ENCODE peak calls at places on chromosomes 2 and 18, in eight cellular contexts. G is fibroblast of lung; X is Peyer's patch; J is CD8-positive, alpha-beta memory T cell; Q is CD8-positive, alpha-beta T cell; U is esophagus squamous epithelium; E is heart right ventricle; T is CD4-positive, alpha-beta memory T cell. D is an unnamed sample. For H3K4me1, the result is how much of the 10 kb centered on the place peaks cover.

GRCh38 chr2:32752205-32752604 is 124.4 kb downstream of the TTC27 start:
- DNase-seq in G (peak), X (no peak), J (no peak), Q (no peak), U (no peak), E (no peak), T (no peak), D (no peak)

GRCh38 chr2:175147196-175147595 is 20.8 kb downstream of the ATF2 start:
- DNase-seq in G (no peak), X (no peak), J (no peak), Q (no peak), U (no peak), E (no peak), T (no peak), D (no peak)

GRCh38 chr2:141195087-141195486 is 935.7 kb downstream of the LRP1B start:
- DNase-seq in G (peak), X (no peak), J (no peak), Q (no peak), U (no peak), E (no peak), T (no peak), D (no peak)

GRCh38 chr2:174606336-174606735 is 8.7 kb upstream of the WIPF1 start:
- DNase-seq in G (peak), X (no peak), J (no peak), Q (no peak), U (no peak), E (no peak), T (peak), D (no peak)

GRCh38 chr18:46718501-46719341 is 38.1 kb downstream of the ST8SIA5 start:
- DNase-seq in G (peak), X (peak), J (no peak), Q (no peak), U (no peak), E (no peak), T (no peak), D (no peak)

GRCh38 chr2:45029215-45029614 is 20.0 kb upstream of the SIX2 start:
- DNase-seq in G (no peak), X (no peak), J (no peak), Q (no peak), U (no peak), E (no peak), T (no peak), D (no peak)

GRCh38 chr18:5895300-5895885 is at the start of gene TMEM200C:
- DNase-seq in G (peak), X (no peak), J (no peak), Q (no peak), U (no peak), E (peak), T (no peak), D (no peak)

GRCh38 chr2:65340898-65341681 is 91.3 kb downstream of the SPRED2 start:
- DNase-seq in G (no peak), X (no peak), J (no peak), Q (no peak), U (no peak), E (no peak), T (no peak), D (no peak)

GRCh38 chr2:16019617-16020351 is 79.4 kb downstream of the MYCN start:
- DNase-seq in G (no peak), X (no peak), J (no peak), Q (no peak), U (no peak), E (no peak), T (no peak), D (no peak)

GRCh38 chr2:219765236-219765635 is 137.8 kb downstream of the SLC4A3 start:
- DNase-seq in G (no peak), X (no peak), J (no peak), Q (no peak), U (no peak), E (no peak), T (no peak), D (no peak)

GRCh38 chr2:121359170-121359569 is 74.2 kb upstream of the TFCP2L1 start:
- DNase-seq in G (no peak), X (no peak), J (no peak), Q (no peak), U (no peak), E (no peak), T (no peak), D (no peak)

GRCh38 chr2:6683481-6683880 is 182.2 kb downstream of the CMPK2 start:
- DNase-seq in G (no peak), X (no peak), J (no peak), Q (no peak), U (no peak), E (no peak), T (no peak), D (no peak)

GRCh38 chr2:104658840-104659591 is 194.9 kb upstream of the POU3F3 start:
- DNase-seq in G (no peak), X (no peak), J (no peak), Q (no peak), U (no peak), E (peak), T (no peak), D (no peak)

GRCh38 chr18:59024829-59025228 is 114.9 kb upstream of the SEC11C start:
- DNase-seq in G (peak), X (no peak), J (no peak), Q (no peak), U (no peak), E (peak), T (no peak), D (no peak)

GRCh38 chr2:234961784-234962183 is 10.0 kb downstream of the SH3BP4 start:
- DNase-seq in G (no peak), X (no peak), J (no peak), Q (no peak), U (no peak), E (no peak), T (no peak), D (no peak)

GRCh38 chr18:50397023-50397422 is 22.2 kb downstream of the SKA1 start:
- DNase-seq in G (no peak), X (no peak), J (no peak), Q (no peak), U (no peak), E (no peak), T (no peak), D (no peak)

GRCh38 chr2:54392925-54393324 is 63.2 kb upstream of the SPTBN1 start:
- DNase-seq in G (no peak), X (no peak), J (no peak), Q (no peak), U (no peak), E (no peak), T (no peak), D (no peak)

GRCh38 chr2:71150082-71150816 is 19.8 kb downstream of the MPHOSPH10 start:
- DNase-seq in G (no peak), X (no peak), J (no peak), Q (no peak), U (no peak), E (no peak), T (no peak), D (no peak)

GRCh38 chr2:215707608-215708007 is 271.7 kb upstream of the FN1 start:
- DNase-seq in G (no peak), X (no peak), J (no peak), Q (no peak), U (no peak), E (no peak), T (no peak), D (no peak)

GRCh38 chr2:241154915-241155314 is 4.6 kb downstream of the PPP1R7 start:
- DNase-seq in G (peak), X (no peak), J (no peak), Q (no peak), U (no peak), E (no peak), T (no peak), D (no peak)

GRCh38 chr2:206435738-206436137 is 7.6 kb upstream of the ADAM23 start:
- DNase-seq in G (no peak), X (no peak), J (no peak), Q (no peak), U (no peak), E (no peak), T (no peak), D (no peak)

GRCh38 chr2:3970791-3971190 is 267.4 kb downstream of the DCDC2C start:
- DNase-seq in G (no peak), X (no peak), J (no peak), Q (no peak), U (no peak), E (no peak), T (no peak), D (no peak)

GRCh38 chr2:240928476-240929363 is 22.6 kb downstream of the CROCC2 start:
- DNase-seq in G (no peak), X (peak), J (no peak), Q (no peak), U (no peak), E (no peak), T (no peak), D (no peak)

GRCh38 chr2:263774-264492 is at the start of gene SH3YL1:
- DNase-seq in G (peak), X (peak), J (peak), Q (peak), U (no peak), E (peak), T (peak), D (peak)

GRCh38 chr2:195563857-195564512 is 93.0 kb upstream of the SLC39A10 start:
- DNase-seq in G (peak), X (no peak), J (no peak), Q (no peak), U (no peak), E (no peak), T (peak), D (no peak)

GRCh38 chr2:60806988-60807681 is 51.1 kb downstream of the PAPOLG start:
- DNase-seq in G (peak), X (no peak), J (peak), Q (no peak), U (no peak), E (no peak), T (peak), D (no peak)

GRCh38 chr2:230732914-230733401 is 20.3 kb downstream of the CAB39 start:
- DNase-seq in G (no peak), X (no peak), J (no peak), Q (no peak), U (no peak), E (no peak), T (no peak), D (no peak)
- H3K4me1 ChIP-seq in G (under half), X (under half), J (half or more), Q (half or more), U (half or more), E (half or more), T (half or more), D (under half)

GRCh38 chr2:96699021-96699420 is 40.8 kb downstream of the LMAN2L start:
- DNase-seq in G (no peak), X (no peak), J (no peak), Q (no peak), U (no peak), E (no peak), T (no peak), D (no peak)
- H3K27ac ChIP-seq in G (no peak), X (no peak), J (no peak), Q (no peak), U (no peak), E (no peak), T (no peak), D (no peak)

DNA sequence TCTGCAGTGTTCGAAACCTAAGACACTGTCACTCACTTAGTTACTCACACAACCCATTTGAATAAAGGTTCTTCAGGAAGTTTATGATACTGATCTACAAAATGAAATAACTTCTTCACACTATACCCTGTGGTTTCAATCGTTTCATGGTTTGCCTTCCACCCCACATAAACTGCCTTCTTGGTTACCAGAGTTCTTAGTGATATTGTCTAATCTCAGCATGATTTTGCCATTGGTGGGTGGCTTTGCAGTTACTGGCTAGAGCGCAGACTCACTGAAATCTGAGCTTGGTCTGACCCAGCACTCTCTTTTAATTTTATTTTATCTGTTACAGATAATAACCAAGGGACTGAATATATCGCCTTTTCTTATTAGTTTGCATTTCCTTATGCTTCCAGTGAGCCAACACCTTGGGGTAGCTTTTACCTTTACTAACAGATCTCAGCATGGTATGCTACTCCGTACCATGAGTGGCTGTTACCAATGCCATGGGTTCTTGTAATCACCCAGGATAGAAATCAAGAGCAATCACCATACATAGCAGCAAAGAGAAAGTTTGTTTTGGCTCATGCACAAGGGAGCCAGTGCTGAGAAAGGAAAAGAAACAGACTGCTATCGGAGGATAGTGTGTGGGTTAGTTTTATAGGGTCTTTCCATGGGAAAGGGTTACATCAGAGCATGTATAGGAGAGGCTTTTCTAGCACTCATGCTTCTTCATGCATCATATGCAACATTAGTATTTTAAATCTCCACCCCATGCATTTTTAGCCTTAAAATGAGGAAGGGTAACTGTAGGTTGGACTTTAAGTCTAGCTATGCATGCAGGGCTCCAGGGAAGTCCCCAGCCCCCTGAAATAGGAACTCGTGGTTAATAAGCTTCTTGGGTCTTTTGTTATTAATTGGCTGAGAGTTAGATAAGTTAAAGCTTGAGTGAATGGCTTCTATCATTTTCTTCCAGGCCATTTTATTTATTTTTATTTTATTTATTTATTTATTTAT is 33.3 kb downstream of the ANXA4 start:
- DNase-seq in G (peak), X (no peak), J (no peak), Q (peak), U (no peak), E (no peak), T (peak), D (no peak)
- H3K4me1 ChIP-seq in G (under half), X (under half), J (under half), Q (under half), U (half or more), E (under half), T (under half), D (under half)

DNA sequence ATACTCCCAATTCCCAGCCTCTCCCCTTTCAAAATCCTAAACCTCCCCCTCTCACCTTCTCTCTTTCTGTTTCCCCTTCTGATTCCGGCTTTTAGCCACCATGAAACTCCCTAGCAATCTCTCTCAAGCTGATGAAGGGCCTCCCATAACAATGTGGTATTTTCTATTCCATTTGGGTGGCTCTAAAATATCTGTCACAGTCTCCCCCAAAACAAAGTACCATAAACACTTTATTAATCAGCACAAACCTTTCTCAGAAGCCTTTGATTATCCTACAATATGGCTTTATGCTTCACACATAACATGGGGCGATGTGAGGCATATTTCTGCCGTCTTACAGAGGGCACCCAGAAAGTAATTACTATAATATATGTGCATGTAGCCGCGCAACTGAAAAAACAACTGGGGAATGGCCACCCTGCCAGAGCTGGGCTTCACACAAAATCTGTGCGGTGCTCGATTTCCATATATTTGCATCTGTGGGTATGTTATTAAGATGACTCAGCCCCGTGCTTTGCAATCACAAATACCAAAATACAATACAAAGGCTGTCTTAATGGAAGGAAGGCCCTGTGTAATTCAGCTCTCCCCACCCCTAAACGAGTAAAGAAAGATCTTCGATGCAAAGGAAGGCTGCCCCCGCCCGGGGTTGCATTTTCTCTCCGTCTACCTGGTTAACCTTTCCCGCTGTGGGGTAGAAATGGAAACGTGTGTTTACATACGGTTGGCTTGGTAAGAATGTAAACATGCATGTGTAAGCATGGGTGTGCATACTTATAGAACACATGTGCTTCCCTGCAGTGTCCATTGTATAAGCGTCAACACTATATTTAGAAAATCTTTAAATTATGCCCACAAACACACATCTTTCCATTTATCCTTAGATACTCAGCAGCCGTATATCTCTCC is 81.4 kb downstream of the CELF4 start:
- DNase-seq in G (no peak), X (no peak), J (no peak), Q (no peak), U (no peak), E (no peak), T (no peak), D (no peak)
- H3K27ac ChIP-seq in G (no peak), X (no peak), J (no peak), Q (no peak), U (no peak), E (no peak), T (no peak), D (no peak)

D was measured in small intestine.